ENCODE peak calls at places on chromosome 14, in six cellular contexts. W, V, X, O, F and G are unnamed samples.

GRCh38 chr14:102666635-102667034 is 74.2 kb downstream of the RCOR1 start:
- DNase-seq in O (no peak), W (no peak), V (no peak), F (no peak), X (no peak), G (no peak)

GRCh38 chr14:66979083-66979974 is 209.9 kb upstream of the GARIN2 start:
- DNase-seq in X (no peak), F (no peak), O (no peak), W (no peak), V (no peak), G (peak)

GRCh38 chr14:20620798-20621478 is 20.6 kb downstream of the OR6S1 start:
- DNase-seq in X (no peak), V (no peak), O (no peak), F (no peak), W (no peak), G (no peak)

GRCh38 chr14:96105921-96106441 is 66.8 kb downstream of the C14orf132 start:
- DNase-seq in V (no peak), X (no peak), O (no peak), F (no peak), W (no peak), G (no peak)

GRCh38 chr14:87461704-87462103 is 531.3 kb downstream of the GALC start:
- DNase-seq in F (no peak), X (no peak), W (no peak), V (no peak), O (no peak), G (no peak)

GRCh38 chr14:89848165-89848564 is 106.4 kb downstream of the EFCAB11 start:
- DNase-seq in F (no peak), V (no peak), X (no peak), W (no peak), O (no peak), G (peak)

GRCh38 chr14:101821528-101821927 is 60.0 kb downstream of the PPP2R5C start:
- DNase-seq in X (no peak), W (no peak), F (no peak), O (no peak), V (no peak), G (no peak)

GRCh38 chr14:69050235-69051184 is 71.4 kb upstream of the ACTN1 start:
- DNase-seq in X (no peak), F (no peak), V (no peak), W (no peak), O (no peak), G (peak)

GRCh38 chr14:22549981-22550670 is 38.9 kb downstream of the DAD1 start:
- DNase-seq in X (no peak), V (no peak), F (no peak), W (no peak), O (peak), G (peak)

GRCh38 chr14:91754185-91754584 is 22.3 kb upstream of the CATSPERB start:
- DNase-seq in F (no peak), V (no peak), O (no peak), X (no peak), W (no peak), G (no peak)

GRCh38 chr14:77603031-77603430 is 13.4 kb downstream of the SPTLC2 start:
- DNase-seq in W (no peak), F (no peak), X (no peak), V (no peak), O (no peak), G (no peak)

GRCh38 chr14:24231263-24232120 is 675 bp downstream of the NEDD8 start:
- DNase-seq in F (no peak), X (no peak), W (no peak), O (no peak), V (no peak), G (peak)

GRCh38 chr14:53462931-53463778 is 310.0 kb upstream of the DDHD1 start:
- DNase-seq in X (no peak), V (no peak), W (no peak), F (no peak), O (no peak), G (no peak)

GRCh38 chr14:22375321-22375930 is 213.6 kb downstream of the DAD1 start:
- DNase-seq in V (no peak), O (no peak), X (no peak), F (peak), W (peak), G (peak)

GRCh38 chr14:75981426-75981825 is 369 bp downstream of the TGFB3 start:
- DNase-seq in W (no peak), F (no peak), X (peak), O (no peak), V (no peak), G (no peak)

GRCh38 chr14:100965296-100965695 is 61.8 kb upstream of the RTL1 start:
- DNase-seq in V (no peak), F (no peak), X (no peak), O (no peak), W (no peak), G (no peak)

GRCh38 chr14:102927878-102928411 is 5.5 kb downstream of the AMN start:
- DNase-seq in X (no peak), W (no peak), V (no peak), F (peak), O (no peak), G (no peak)

GRCh38 chr14:37090026-37090425 is 82.4 kb downstream of the SLC25A21 start:
- DNase-seq in X (no peak), F (no peak), O (no peak), V (no peak), W (no peak), G (peak)

GRCh38 chr14:69716483-69717187 is 50.3 kb upstream of the SRSF5 start:
- DNase-seq in W (peak), O (peak), V (no peak), F (no peak), X (no peak), G (peak)